ENCODE peak calls at places on chromosome 1, in six cellular contexts. T is anterior cingulate cortex; U is stimulated activated CD4-positive, alpha-beta T cell treated with anti-CD3 and anti-CD28 coated beads, Interleukin-4, amount 100 ng/mL, for 48 hours; I is transverse colon; A is amniotic stem cell; W is fibroblast of pulmonary artery. P is an unnamed sample.
A peak's percentile ranks its signal among the peaks of the same experiment; 100 is the strongest.

GRCh38 chr1:235659186-235659771 is 9.7 kb upstream of the GNG4 start:
- DNase-seq in T (no peak), U (no peak), I (no peak), A (no peak), W (no peak), P (no peak)

GRCh38 chr1:150550222-150551048 is 1.2 kb downstream of the ADAMTSL4 start:
- DNase-seq in T (no peak), U (no peak), I (peak; percentile 19), A (no peak), W (no peak), P (no peak)

GRCh38 chr1:6794164-6794563 is 8.9 kb downstream of the CAMTA1 start:
- DNase-seq in T (no peak), U (no peak), I (no peak), A (no peak), W (peak; percentile 69), P (peak; percentile 74)

GRCh38 chr1:113744114-113744513 is 15.2 kb downstream of the PHTF1 start:
- DNase-seq in T (no peak), U (no peak), I (no peak), A (no peak), W (no peak), P (no peak)

GRCh38 chr1:7468248-7468647 is 302.8 kb upstream of the VAMP3 start:
- DNase-seq in T (no peak), U (no peak), I (no peak), A (no peak), W (no peak), P (no peak)

GRCh38 chr1:204418174-204419063 is 6.8 kb upstream of the PPP1R15B start:
- DNase-seq in T (no peak), U (no peak), I (no peak), A (no peak), W (peak; percentile 41), P (peak; percentile 23)

GRCh38 chr1:114530224-114530623 is 19.2 kb upstream of the TRIM33 start:
- DNase-seq in T (no peak), U (no peak), I (no peak), A (no peak), W (no peak), P (no peak)

GRCh38 chr1:72845342-72845741 is 563.0 kb upstream of the NEGR1 start:
- DNase-seq in T (no peak), U (no peak), I (no peak), A (no peak), W (peak; percentile 23), P (peak; percentile 28)

GRCh38 chr1:25710583-25711347 is 89.2 kb upstream of the SELENON start:
- DNase-seq in T (no peak), U (no peak), I (no peak), A (no peak), W (no peak), P (no peak)

GRCh38 chr1:214685906-214686305 is 82.9 kb downstream of the CENPF start:
- DNase-seq in T (no peak), U (no peak), I (no peak), A (no peak), W (no peak), P (peak; percentile 60)

GRCh38 chr1:16026723-16027484 is 5.1 kb downstream of the CLCNKA start:
- DNase-seq in T (no peak), U (peak; percentile 31), I (peak; percentile 25), A (no peak), W (no peak), P (peak; percentile 24)

GRCh38 chr1:103211073-103211472 is 102.8 kb upstream of the COL11A1 start:
- DNase-seq in T (no peak), U (no peak), I (no peak), A (no peak), W (peak; percentile 10), P (peak; percentile 76)

GRCh38 chr1:177024623-177025022 is 139.9 kb downstream of the ASTN1 start:
- DNase-seq in T (no peak), U (no peak), I (no peak), A (no peak), W (no peak), P (no peak)

GRCh38 chr1:161069731-161070270 is at the start of gene ARHGAP30:
- DNase-seq in T (peak; percentile 11), U (peak; percentile 69), I (peak; percentile 80), A (no peak), W (no peak), P (no peak)

GRCh38 chr1:153192697-153193096 is 10.5 kb upstream of the LELP1 start:
- DNase-seq in T (no peak), U (no peak), I (no peak), A (no peak), W (no peak), P (no peak)

GRCh38 chr1:178690496-178690895 is 34.5 kb upstream of the RALGPS2 start:
- DNase-seq in T (no peak), U (no peak), I (no peak), A (no peak), W (no peak), P (no peak)

GRCh38 chr1:174289644-174290310 is 130.5 kb downstream of the RABGAP1L start:
- DNase-seq in T (no peak), U (no peak), I (no peak), A (no peak), W (no peak), P (no peak)

GRCh38 chr1:56483104-56483503 is 96.3 kb downstream of the PLPP3 start:
- DNase-seq in T (no peak), U (no peak), I (no peak), A (no peak), W (no peak), P (no peak)

GRCh38 chr1:33161061-33161681 is 20.7 kb downstream of the TRIM62 start:
- DNase-seq in T (peak; percentile 73), U (no peak), I (no peak), A (no peak), W (peak; percentile 60), P (peak; percentile 94)

GRCh38 chr1:209618756-209619420 is 33.3 kb downstream of the LAMB3 start:
- DNase-seq in T (peak; percentile 67), U (no peak), I (no peak), A (no peak), W (no peak), P (no peak)

GRCh38 chr1:10901894-10902805 is 105.7 kb upstream of the CASZ1 start:
- DNase-seq in T (no peak), U (no peak), I (no peak), A (no peak), W (no peak), P (no peak)

GRCh38 chr1:101227837-101228236 is 9.0 kb upstream of the S1PR1 start:
- DNase-seq in T (no peak), U (no peak), I (no peak), A (no peak), W (no peak), P (no peak)

GRCh38 chr1:246786606-246787238 is 62.5 kb downstream of the SCCPDH start:
- DNase-seq in T (no peak), U (no peak), I (peak; percentile 28), A (no peak), W (no peak), P (no peak)

GRCh38 chr1:15843826-15844572 is 3.5 kb upstream of the SPEN start:
- DNase-seq in T (peak; percentile 4), U (no peak), I (no peak), A (no peak), W (no peak), P (peak; percentile 48)

GRCh38 chr1:186958520-186958919 is 129.8 kb downstream of the PLA2G4A start:
- DNase-seq in T (no peak), U (no peak), I (no peak), A (no peak), W (peak; percentile 55), P (peak; percentile 48)

GRCh38 chr1:151346082-151346768 is 827 bp downstream of the RFX5 start:
- DNase-seq in T (no peak), U (no peak), I (no peak), A (no peak), W (no peak), P (no peak)

P was measured in astrocyte of the spinal cord.